ENCODE peak calls at places on chromosomes 3 and 15, in ten cellular contexts. One of them, this sample, is unnamed.

GRCh38 chr3:133956982-133957381 is 61.3 kb upstream of the RAB6B start:
- DNase-seq in tibial nerve: no peak
- DNase-seq in suprapubic skin: no peak
- DNase-seq in IMR-90: no peak
- DNase-seq in testis: no peak
- DNase-seq in uterus: no peak
- DNase-seq in Peyer's patch: no peak
- DNase-seq in heart left ventricle: no peak
- DNase-seq in esophagus squamous epithelium: no peak
- DNase-seq in prostate gland: no peak
- DNase-seq in this sample: no peak

GRCh38 chr15:79129235-79129634 is 38.7 kb upstream of the RASGRF1 start:
- DNase-seq in uterus: no peak
- DNase-seq in prostate gland: no peak
- DNase-seq in Peyer's patch: no peak
- DNase-seq in testis: no peak
- DNase-seq in heart left ventricle: no peak
- DNase-seq in tibial nerve: no peak
- DNase-seq in suprapubic skin: no peak
- DNase-seq in esophagus squamous epithelium: no peak
- DNase-seq in IMR-90: no peak
- DNase-seq in this sample: no peak

GRCh38 chr3:105722943-105723556 is 145.8 kb downstream of the CBLB start:
- DNase-seq in testis: no peak
- DNase-seq in prostate gland: no peak
- DNase-seq in uterus: no peak
- DNase-seq in IMR-90: no peak
- DNase-seq in Peyer's patch: no peak
- DNase-seq in tibial nerve: no peak
- DNase-seq in suprapubic skin: no peak
- DNase-seq in heart left ventricle: no peak
- DNase-seq in esophagus squamous epithelium: no peak
- DNase-seq in this sample: no peak

GRCh38 chr3:187669675-187670504 is at the start of gene SST:
- DNase-seq in tibial nerve: no peak
- DNase-seq in esophagus squamous epithelium: no peak
- DNase-seq in Peyer's patch: no peak
- DNase-seq in heart left ventricle: peak; percentile 47
- DNase-seq in uterus: peak; percentile 21
- DNase-seq in prostate gland: no peak
- DNase-seq in suprapubic skin: no peak
- DNase-seq in IMR-90: peak; percentile 47
- DNase-seq in testis: peak; percentile 69
- DNase-seq in this sample: peak; percentile 23

GRCh38 chr15:78105541-78106241 is 13.3 kb downstream of the SH2D7 start:
- DNase-seq in heart left ventricle: no peak
- DNase-seq in prostate gland: no peak
- DNase-seq in tibial nerve: no peak
- DNase-seq in suprapubic skin: no peak
- DNase-seq in Peyer's patch: no peak
- DNase-seq in IMR-90: peak; percentile 29
- DNase-seq in testis: no peak
- DNase-seq in uterus: no peak
- DNase-seq in esophagus squamous epithelium: no peak
- DNase-seq in this sample: peak; percentile 44

GRCh38 chr3:172213168-172213567 is 173.8 kb downstream of the FNDC3B start:
- DNase-seq in prostate gland: no peak
- DNase-seq in IMR-90: peak; percentile 81
- DNase-seq in Peyer's patch: no peak
- DNase-seq in testis: no peak
- DNase-seq in heart left ventricle: no peak
- DNase-seq in uterus: no peak
- DNase-seq in suprapubic skin: no peak
- DNase-seq in tibial nerve: no peak
- DNase-seq in esophagus squamous epithelium: no peak
- DNase-seq in this sample: no peak

GRCh38 chr3:44323341-44323955 is 15.1 kb upstream of the TCAIM start:
- DNase-seq in prostate gland: peak; percentile 71
- DNase-seq in uterus: peak; percentile 63
- DNase-seq in testis: peak; percentile 87
- DNase-seq in IMR-90: peak; percentile 71
- DNase-seq in suprapubic skin: no peak
- DNase-seq in Peyer's patch: peak; percentile 68
- DNase-seq in esophagus squamous epithelium: no peak
- DNase-seq in tibial nerve: peak; percentile 97
- DNase-seq in heart left ventricle: peak; percentile 73
- DNase-seq in this sample: no peak

GRCh38 chr3:173843060-173843459 is 445.5 kb downstream of the NLGN1 start:
- DNase-seq in tibial nerve: no peak
- DNase-seq in Peyer's patch: no peak
- DNase-seq in heart left ventricle: no peak
- DNase-seq in uterus: no peak
- DNase-seq in esophagus squamous epithelium: no peak
- DNase-seq in IMR-90: no peak
- DNase-seq in testis: no peak
- DNase-seq in prostate gland: no peak
- DNase-seq in suprapubic skin: no peak
- DNase-seq in this sample: no peak

GRCh38 chr15:33411596-33412545 is 101.1 kb downstream of the RYR3 start:
- DNase-seq in uterus: no peak
- DNase-seq in tibial nerve: no peak
- DNase-seq in heart left ventricle: no peak
- DNase-seq in prostate gland: no peak
- DNase-seq in Peyer's patch: no peak
- DNase-seq in esophagus squamous epithelium: no peak
- DNase-seq in IMR-90: no peak
- DNase-seq in testis: no peak
- DNase-seq in suprapubic skin: no peak
- DNase-seq in this sample: no peak

GRCh38 chr3:172461530-172462138 is 13.4 kb upstream of the GHSR start:
- DNase-seq in Peyer's patch: no peak
- DNase-seq in IMR-90: peak; percentile 10
- DNase-seq in tibial nerve: no peak
- DNase-seq in esophagus squamous epithelium: no peak
- DNase-seq in suprapubic skin: no peak
- DNase-seq in testis: no peak
- DNase-seq in uterus: no peak
- DNase-seq in heart left ventricle: no peak
- DNase-seq in prostate gland: no peak
- DNase-seq in this sample: no peak

GRCh38 chr3:156535162-156535627 is 19.7 kb downstream of the SSR3 start:
- DNase-seq in prostate gland: no peak
- DNase-seq in esophagus squamous epithelium: no peak
- DNase-seq in IMR-90: peak; percentile 100
- DNase-seq in tibial nerve: peak; percentile 79
- DNase-seq in heart left ventricle: peak; percentile 79
- DNase-seq in uterus: peak; percentile 68
- DNase-seq in Peyer's patch: no peak
- DNase-seq in suprapubic skin: no peak
- DNase-seq in testis: peak; percentile 65
- DNase-seq in this sample: no peak

GRCh38 chr15:57534279-57534678 is 57.4 kb upstream of the MYZAP start:
- DNase-seq in testis: no peak
- DNase-seq in prostate gland: no peak
- DNase-seq in tibial nerve: no peak
- DNase-seq in suprapubic skin: no peak
- DNase-seq in heart left ventricle: no peak
- DNase-seq in Peyer's patch: no peak
- DNase-seq in uterus: no peak
- DNase-seq in IMR-90: no peak
- DNase-seq in esophagus squamous epithelium: no peak
- DNase-seq in this sample: no peak

GRCh38 chr3:184526158-184526483 is 35.5 kb upstream of the EPHB3 start:
- DNase-seq in testis: no peak
- DNase-seq in uterus: no peak
- DNase-seq in tibial nerve: no peak
- DNase-seq in IMR-90: no peak
- DNase-seq in prostate gland: no peak
- DNase-seq in suprapubic skin: no peak
- DNase-seq in heart left ventricle: no peak
- DNase-seq in esophagus squamous epithelium: no peak
- DNase-seq in Peyer's patch: no peak
- DNase-seq in this sample: no peak

GRCh38 chr3:154901263-154901662 is 178.9 kb upstream of the MME start:
- DNase-seq in uterus: no peak
- DNase-seq in heart left ventricle: no peak
- DNase-seq in prostate gland: no peak
- DNase-seq in suprapubic skin: no peak
- DNase-seq in IMR-90: peak; percentile 54
- DNase-seq in Peyer's patch: no peak
- DNase-seq in testis: no peak
- DNase-seq in tibial nerve: no peak
- DNase-seq in esophagus squamous epithelium: no peak
- DNase-seq in this sample: no peak

DNA sequence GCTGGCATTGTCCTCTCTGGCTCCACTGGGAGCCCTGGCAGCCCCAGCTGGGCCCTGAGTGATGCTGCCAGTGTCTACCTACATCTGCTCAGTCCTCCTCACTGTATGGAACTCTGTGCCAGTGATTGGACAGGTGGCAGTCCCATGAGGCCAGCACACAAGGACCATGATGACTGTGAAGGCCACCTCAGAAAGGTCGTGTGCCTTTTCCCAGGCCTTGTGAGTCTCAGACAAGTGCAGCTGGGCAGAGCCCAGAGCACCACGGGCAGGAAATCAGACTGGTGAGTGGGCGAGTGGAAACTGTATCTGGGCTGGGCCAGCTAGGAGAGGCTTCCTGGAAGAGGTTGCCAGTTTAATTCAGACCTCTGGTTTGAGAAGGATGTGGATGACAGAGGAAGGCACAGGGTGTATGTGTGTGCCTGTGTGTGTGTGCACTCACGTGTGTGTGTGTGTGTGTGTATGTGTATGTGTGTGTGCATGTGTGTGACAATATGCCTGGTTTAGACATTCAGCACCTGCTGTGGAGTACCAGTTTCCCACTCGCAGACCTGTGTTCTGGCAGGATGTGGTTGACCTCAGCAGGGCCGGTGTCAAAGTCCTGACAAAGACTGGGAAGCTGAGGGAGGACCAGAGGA is 7.0 kb downstream of the MAPKAPK3 start:
- DNase-seq in suprapubic skin: no peak
- DNase-seq in uterus: no peak
- DNase-seq in heart left ventricle: no peak
- DNase-seq in prostate gland: no peak
- DNase-seq in tibial nerve: no peak
- DNase-seq in esophagus squamous epithelium: no peak
- DNase-seq in Peyer's patch: peak; percentile 29
- DNase-seq in IMR-90: peak; percentile 22
- DNase-seq in testis: no peak
- DNase-seq in this sample: no peak
- TF ChIP-seq POLR2A in suprapubic skin: no peak
- TF ChIP-seq POLR2A in uterus: no peak
- TF ChIP-seq POLR2A in heart left ventricle: no peak
- TF ChIP-seq POLR2A in prostate gland: no peak
- TF ChIP-seq POLR2A in tibial nerve: no peak
- TF ChIP-seq POLR2A in esophagus squamous epithelium: no peak
- TF ChIP-seq POLR2A in Peyer's patch: no peak
- TF ChIP-seq POLR2A in IMR-90: no peak
- TF ChIP-seq POLR2A in testis: no peak
- TF ChIP-seq POLR2A in this sample: no peak

GRCh38 chr15:48185527-48185926 is 5.9 kb upstream of the CTXN2 start:
- DNase-seq in prostate gland: no peak
- DNase-seq in esophagus squamous epithelium: no peak
- DNase-seq in tibial nerve: no peak
- DNase-seq in heart left ventricle: no peak
- DNase-seq in uterus: no peak
- DNase-seq in testis: no peak
- DNase-seq in IMR-90: no peak
- DNase-seq in suprapubic skin: no peak
- DNase-seq in Peyer's patch: no peak
- DNase-seq in this sample: no peak
- H3K4me1 ChIP-seq in prostate gland: no peaks in the 10 kb centered on the region
- H3K4me1 ChIP-seq in esophagus squamous epithelium: no peaks in the 10 kb centered on the region
- H3K4me1 ChIP-seq in tibial nerve: no peaks in the 10 kb centered on the region
- H3K4me1 ChIP-seq in heart left ventricle: no peaks in the 10 kb centered on the region
- H3K4me1 ChIP-seq in uterus: no peaks in the 10 kb centered on the region
- H3K4me1 ChIP-seq in testis: no peaks in the 10 kb centered on the region
- H3K4me1 ChIP-seq in IMR-90: no peaks in the 10 kb centered on the region
- H3K4me1 ChIP-seq in suprapubic skin: no peaks in the 10 kb centered on the region
- H3K4me1 ChIP-seq in Peyer's patch: no peaks in the 10 kb centered on the region
- H3K4me1 ChIP-seq in this sample: no peaks in the 10 kb centered on the region

DNA sequence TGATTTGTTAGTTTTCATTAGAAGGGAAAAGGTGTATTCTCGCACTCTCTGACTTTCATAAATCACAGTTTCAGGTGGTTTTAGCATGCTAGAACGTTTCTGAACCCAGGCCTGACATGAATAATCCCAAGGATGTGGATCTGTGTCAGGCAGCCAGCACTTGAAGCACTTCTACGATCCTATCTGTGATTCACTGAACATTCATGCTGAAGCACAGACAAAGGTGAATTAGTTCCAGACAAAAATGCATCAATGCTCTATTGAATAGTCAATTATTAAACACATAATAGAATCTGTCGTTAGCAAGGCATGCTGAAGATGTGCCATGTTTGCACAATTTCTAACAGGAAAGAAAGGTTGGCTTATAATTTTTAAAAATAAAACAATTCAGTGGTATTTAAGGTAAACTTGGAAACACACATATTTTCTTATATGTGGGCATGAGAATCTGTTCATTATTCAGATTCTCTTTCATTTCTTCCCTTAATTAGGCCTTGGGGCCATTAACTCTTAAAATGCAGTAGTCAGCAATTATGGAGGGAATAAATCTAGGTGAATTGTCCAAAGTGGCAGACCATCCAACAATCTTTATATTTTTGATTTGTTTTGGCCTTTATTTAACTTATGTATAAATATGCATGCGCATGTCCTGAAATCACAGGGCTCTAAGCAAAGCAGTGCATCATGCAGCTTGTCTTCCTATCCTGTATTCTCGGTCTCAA is 18.1 kb upstream of the NMNAT3 start:
- DNase-seq in Peyer's patch: no peak
- DNase-seq in IMR-90: no peak
- DNase-seq in tibial nerve: no peak
- DNase-seq in prostate gland: no peak
- DNase-seq in heart left ventricle: no peak
- DNase-seq in uterus: no peak
- DNase-seq in testis: no peak
- DNase-seq in suprapubic skin: no peak
- DNase-seq in esophagus squamous epithelium: no peak
- DNase-seq in this sample: no peak
- H3K27ac ChIP-seq in Peyer's patch: no peak overlapping the region
- H3K27ac ChIP-seq in IMR-90: no peak overlapping the region
- H3K27ac ChIP-seq in tibial nerve: no peak overlapping the region
- H3K27ac ChIP-seq in prostate gland: no peak overlapping the region
- H3K27ac ChIP-seq in heart left ventricle: no peak overlapping the region
- H3K27ac ChIP-seq in uterus: no peak overlapping the region
- H3K27ac ChIP-seq in testis: no peak overlapping the region
- H3K27ac ChIP-seq in suprapubic skin: no peak overlapping the region
- H3K27ac ChIP-seq in esophagus squamous epithelium: no peak overlapping the region
- H3K27ac ChIP-seq in this sample: no peak overlapping the region

GRCh38 chr3:42340466-42340865 is 69.9 kb downstream of the LYZL4 start:
- DNase-seq in heart left ventricle: no peak
- DNase-seq in IMR-90: no peak
- DNase-seq in Peyer's patch: no peak
- DNase-seq in uterus: no peak
- DNase-seq in esophagus squamous epithelium: no peak
- DNase-seq in tibial nerve: no peak
- DNase-seq in prostate gland: no peak
- DNase-seq in testis: no peak
- DNase-seq in suprapubic skin: no peak
- DNase-seq in this sample: no peak
- TF ChIP-seq POLR2A in heart left ventricle: no peak
- TF ChIP-seq POLR2A in IMR-90: no peak
- TF ChIP-seq POLR2A in Peyer's patch: no peak
- TF ChIP-seq POLR2A in uterus: no peak
- TF ChIP-seq POLR2A in esophagus squamous epithelium: no peak
- TF ChIP-seq POLR2A in tibial nerve: no peak
- TF ChIP-seq POLR2A in prostate gland: no peak
- TF ChIP-seq POLR2A in testis: no peak
- TF ChIP-seq POLR2A in suprapubic skin: no peak
- TF ChIP-seq POLR2A in this sample: no peak